ENCODE peak calls at places on chromosomes 1 and 21, in five cellular contexts. One of them, this sample, is unnamed.

GRCh38 chr21:40568756-40569155 is 278.2 kb downstream of the DSCAM start:
- DNase-seq in activated effector memory CD4-positive, alpha-beta T cell treated with anti-CD3 and anti-CD28 coated beads, Interleukin-2, amount 50 U/mL, for 16 hours: no peak
- DNase-seq in non-pigmented ciliary epithelial cell: no peak
- DNase-seq in activated naive CD8-positive, alpha-beta T cell treated with anti-CD3 and anti-CD28 coated beads for 36 hours: no peak
- DNase-seq in NCI-H1105 treated with DMSO at 0.1 percent for 48 hours: no peak
- DNase-seq in this sample: no peak

GRCh38 chr1:217135569-217135915 is 412.3 kb upstream of the ESRRG start:
- DNase-seq in activated naive CD8-positive, alpha-beta T cell treated with anti-CD3 and anti-CD28 coated beads for 36 hours: no peak
- DNase-seq in non-pigmented ciliary epithelial cell: no peak
- DNase-seq in activated effector memory CD4-positive, alpha-beta T cell treated with anti-CD3 and anti-CD28 coated beads, Interleukin-2, amount 50 U/mL, for 16 hours: no peak
- DNase-seq in NCI-H1105 treated with DMSO at 0.1 percent for 48 hours: peak
- DNase-seq in this sample: peak

GRCh38 chr1:99850458-99850974 is 355 bp downstream of the AGL start:
- DNase-seq in non-pigmented ciliary epithelial cell: no peak
- DNase-seq in NCI-H1105 treated with DMSO at 0.1 percent for 48 hours: peak
- DNase-seq in activated naive CD8-positive, alpha-beta T cell treated with anti-CD3 and anti-CD28 coated beads for 36 hours: no peak
- DNase-seq in activated effector memory CD4-positive, alpha-beta T cell treated with anti-CD3 and anti-CD28 coated beads, Interleukin-2, amount 50 U/mL, for 16 hours: no peak
- DNase-seq in this sample: no peak

GRCh38 chr1:65009724-65010420 is 43.5 kb upstream of the JAK1 start:
- DNase-seq in non-pigmented ciliary epithelial cell: no peak
- DNase-seq in activated naive CD8-positive, alpha-beta T cell treated with anti-CD3 and anti-CD28 coated beads for 36 hours: peak
- DNase-seq in NCI-H1105 treated with DMSO at 0.1 percent for 48 hours: no peak
- DNase-seq in activated effector memory CD4-positive, alpha-beta T cell treated with anti-CD3 and anti-CD28 coated beads, Interleukin-2, amount 50 U/mL, for 16 hours: no peak
- DNase-seq in this sample: no peak

GRCh38 chr1:169201084-169201619 is 94.7 kb downstream of the ATP1B1 start:
- DNase-seq in non-pigmented ciliary epithelial cell: peak
- DNase-seq in NCI-H1105 treated with DMSO at 0.1 percent for 48 hours: no peak
- DNase-seq in activated naive CD8-positive, alpha-beta T cell treated with anti-CD3 and anti-CD28 coated beads for 36 hours: no peak
- DNase-seq in activated effector memory CD4-positive, alpha-beta T cell treated with anti-CD3 and anti-CD28 coated beads, Interleukin-2, amount 50 U/mL, for 16 hours: no peak
- DNase-seq in this sample: no peak

GRCh38 chr1:225253784-225254183 is 174.1 kb downstream of the LBR start:
- DNase-seq in NCI-H1105 treated with DMSO at 0.1 percent for 48 hours: no peak
- DNase-seq in non-pigmented ciliary epithelial cell: peak
- DNase-seq in activated naive CD8-positive, alpha-beta T cell treated with anti-CD3 and anti-CD28 coated beads for 36 hours: no peak
- DNase-seq in activated effector memory CD4-positive, alpha-beta T cell treated with anti-CD3 and anti-CD28 coated beads, Interleukin-2, amount 50 U/mL, for 16 hours: no peak
- DNase-seq in this sample: no peak

GRCh38 chr1:114024049-114024448 is 44.8 kb downstream of the OLFML3 start:
- DNase-seq in activated naive CD8-positive, alpha-beta T cell treated with anti-CD3 and anti-CD28 coated beads for 36 hours: no peak
- DNase-seq in activated effector memory CD4-positive, alpha-beta T cell treated with anti-CD3 and anti-CD28 coated beads, Interleukin-2, amount 50 U/mL, for 16 hours: no peak
- DNase-seq in non-pigmented ciliary epithelial cell: peak
- DNase-seq in NCI-H1105 treated with DMSO at 0.1 percent for 48 hours: no peak
- DNase-seq in this sample: no peak

GRCh38 chr1:244970661-244971523 is 106.5 kb upstream of the HNRNPU start:
- DNase-seq in activated naive CD8-positive, alpha-beta T cell treated with anti-CD3 and anti-CD28 coated beads for 36 hours: peak
- DNase-seq in NCI-H1105 treated with DMSO at 0.1 percent for 48 hours: peak
- DNase-seq in activated effector memory CD4-positive, alpha-beta T cell treated with anti-CD3 and anti-CD28 coated beads, Interleukin-2, amount 50 U/mL, for 16 hours: peak
- DNase-seq in non-pigmented ciliary epithelial cell: peak
- DNase-seq in this sample: peak

GRCh38 chr1:114077188-114077587 is 76.5 kb downstream of the SYT6 start:
- DNase-seq in NCI-H1105 treated with DMSO at 0.1 percent for 48 hours: no peak
- DNase-seq in non-pigmented ciliary epithelial cell: no peak
- DNase-seq in activated naive CD8-positive, alpha-beta T cell treated with anti-CD3 and anti-CD28 coated beads for 36 hours: no peak
- DNase-seq in activated effector memory CD4-positive, alpha-beta T cell treated with anti-CD3 and anti-CD28 coated beads, Interleukin-2, amount 50 U/mL, for 16 hours: no peak
- DNase-seq in this sample: no peak

This sample was measured in NCI-H2227 treated with DMSO at 0.1 percent for 48 hours.